ENCODE peak calls at places on chromosomes 16 and 17, in seven cellular contexts. K, U, T, R, O, M and C are unnamed samples.

GRCh38 chr17:58870747-58871146 is 115.1 kb downstream of the PPM1E start:
- DNase-seq in R (no peak), O (peak; percentile 11), K (no peak), T (no peak), M (no peak), U (no peak), C (no peak)

GRCh38 chr17:19381741-19382444 is 3.6 kb downstream of the MAPK7 start:
- DNase-seq in T (no peak), R (no peak), K (no peak), M (no peak), O (no peak), U (no peak), C (no peak)

GRCh38 chr17:21278304-21279197 is 6.0 kb upstream of the MAP2K3 start:
- DNase-seq in O (no peak), U (peak; percentile 87), T (no peak), K (no peak), M (no peak), R (peak; percentile 80), C (peak; percentile 60)

GRCh38 chr17:44899074-44899782 is at the start of gene EFTUD2:
- DNase-seq in U (peak; percentile 92), O (peak; percentile 93), M (peak; percentile 93), K (peak; percentile 95), R (peak; percentile 93), T (peak; percentile 85), C (peak; percentile 90)

GRCh38 chr17:71163121-71163812 is 957.6 kb upstream of the SOX9 start:
- DNase-seq in O (no peak), K (no peak), R (no peak), M (no peak), U (peak; percentile 77), T (no peak), C (no peak)

GRCh38 chr17:75183999-75184884 is 1.5 kb upstream of the SUMO2 start:
- DNase-seq in T (no peak), M (no peak), R (no peak), K (no peak), O (no peak), U (no peak), C (no peak)

GRCh38 chr17:56925088-56925487 is 11.2 kb upstream of the TRIM25 start:
- DNase-seq in R (no peak), M (no peak), O (no peak), U (no peak), K (no peak), T (no peak), C (no peak)

GRCh38 chr17:30095507-30096244 is 20.9 kb upstream of the NSRP1 start:
- DNase-seq in O (peak; percentile 76), M (peak; percentile 76), T (peak; percentile 64), K (peak; percentile 25), R (no peak), U (no peak), C (no peak)

GRCh38 chr17:67628580-67629013 is 89.1 kb upstream of the NOL11 start:
- DNase-seq in O (peak; percentile 55), M (no peak), K (no peak), U (peak; percentile 51), T (peak; percentile 70), R (no peak), C (no peak)

GRCh38 chr17:72139213-72139612 is 18.4 kb downstream of the SOX9 start:
- DNase-seq in U (no peak), K (no peak), M (no peak), R (no peak), O (no peak), T (no peak), C (no peak)

GRCh38 chr17:74282587-74283370 is 8.7 kb downstream of the DNAI2 start:
- DNase-seq in U (no peak), T (peak; percentile 45), O (no peak), R (no peak), M (no peak), K (peak; percentile 54), C (no peak)

GRCh38 chr16:54284319-54284930 is 2.2 kb downstream of the IRX3 start:
- DNase-seq in T (no peak), K (no peak), M (no peak), U (peak; percentile 58), O (peak; percentile 53), R (peak; percentile 15), C (no peak)

DNA sequence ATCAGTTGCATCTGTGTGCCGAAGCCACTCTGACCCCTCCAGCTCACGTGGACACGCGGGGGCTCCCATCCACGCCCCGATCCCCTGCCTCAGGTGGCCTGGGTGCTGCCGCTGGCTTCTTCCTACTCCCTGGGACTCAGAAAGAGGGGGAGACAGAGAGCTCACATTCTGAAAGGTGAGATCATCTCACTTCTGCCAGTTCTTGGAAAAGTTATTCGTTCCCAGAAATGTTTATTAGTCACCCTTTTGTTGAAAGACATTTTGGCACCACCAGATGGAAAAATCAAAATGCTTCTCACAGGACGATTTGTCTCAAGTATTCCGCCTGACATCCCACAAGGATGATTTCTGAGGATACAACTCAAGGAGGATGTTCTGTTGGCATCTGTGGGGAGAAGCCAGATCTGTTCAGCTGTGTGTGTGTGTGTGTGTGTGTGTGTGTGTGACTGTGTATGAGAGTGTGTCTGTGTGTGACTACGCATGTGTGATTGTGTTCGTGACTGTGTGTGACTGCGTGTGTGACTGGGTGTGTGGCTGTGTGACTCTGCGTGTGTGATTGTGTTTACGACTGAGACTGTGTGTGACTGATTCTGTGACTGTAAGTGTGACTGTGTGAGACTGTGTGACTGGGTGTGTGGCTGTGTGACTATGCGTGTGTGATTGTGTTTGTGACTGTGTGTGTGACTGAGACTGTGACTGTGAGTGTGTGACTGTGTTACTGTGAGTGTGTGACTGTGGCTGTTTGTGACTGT is 207.3 kb downstream of the NTN1 start:
- DNase-seq in T (no peak), R (no peak), M (no peak), O (no peak), U (no peak), K (no peak), C (no peak)
- TF ChIP-seq POLR2AphosphoS5 in T (no peak), R (peak; percentile 77), M (no peak), O (no peak), U (peak; percentile 73), K (no peak), C (peak; percentile 21)

GRCh38 chr17:48283390-48283789 is 146.6 kb downstream of the SKAP1 start:
- DNase-seq in K (no peak), M (no peak), T (no peak), R (no peak), U (no peak), O (no peak), C (no peak)

GRCh38 chr17:48278755-48279491 is 151.1 kb downstream of the SKAP1 start:
- DNase-seq in K (no peak), U (no peak), M (no peak), O (no peak), T (no peak), R (peak; percentile 16), C (no peak)

GRCh38 chr17:48282303-48282702 is 147.7 kb downstream of the SKAP1 start:
- DNase-seq in U (no peak), T (no peak), O (no peak), M (no peak), R (no peak), K (no peak), C (no peak)

DNA sequence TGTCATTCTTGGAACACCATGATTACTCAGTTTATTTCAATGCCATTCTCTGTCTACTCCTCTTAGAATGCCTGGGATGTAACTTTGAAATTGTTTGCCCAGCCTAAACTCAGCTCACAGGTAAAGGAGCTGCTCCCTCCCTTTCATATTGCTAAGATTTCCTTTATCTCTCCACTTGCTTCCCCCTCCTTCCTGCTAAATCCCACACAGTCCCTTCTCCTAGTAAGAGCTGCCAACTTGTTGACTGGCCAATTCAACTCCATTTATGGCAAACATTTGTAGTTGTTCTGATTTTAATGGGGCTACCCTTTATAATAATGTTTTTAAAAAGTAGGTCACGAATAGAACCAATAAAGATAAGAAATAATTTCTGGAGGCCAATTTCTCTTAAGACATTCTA is 146.1 kb downstream of the SKAP1 start:
- DNase-seq in U (no peak), K (no peak), M (no peak), R (no peak), O (no peak), T (no peak), C (no peak)
- H3K4me1 ChIP-seq in U (no peaks in the 10 kb centered on the region), K (no peaks in the 10 kb centered on the region), M (no peaks in the 10 kb centered on the region), R (peaks cover 7% of the 10 kb centered on the region), O (no peaks in the 10 kb centered on the region), T (no peaks in the 10 kb centered on the region), C (no peaks in the 10 kb centered on the region)

GRCh38 chr17:82270651-82271050 is 2.8 kb downstream of the CSNK1D start:
- DNase-seq in U (no peak), O (no peak), M (no peak), T (no peak), R (no peak), K (no peak), C (no peak)

GRCh38 chr17:82273327-82274133 is at the start of gene CSNK1D:
- DNase-seq in R (peak; percentile 95), U (peak; percentile 96), O (peak; percentile 94), T (peak; percentile 85), K (peak; percentile 95), M (peak; percentile 92), C (peak; percentile 90)

GRCh38 chr17:82274134-82275020 is 877 bp upstream of the CSNK1D start:
- DNase-seq in O (no peak), U (no peak), R (no peak), K (no peak), T (no peak), M (no peak), C (no peak)

GRCh38 chr17:82271401-82271800 is 2.1 kb downstream of the CSNK1D start:
- DNase-seq in T (no peak), O (no peak), M (no peak), K (no peak), R (no peak), U (no peak), C (no peak)

GRCh38 chr17:82272495-82273326 is 789 bp downstream of the CSNK1D start:
- DNase-seq in K (peak; percentile 93), T (no peak), R (peak; percentile 58), U (no peak), O (peak; percentile 48), M (no peak), C (no peak)
- TF ChIP-seq POLR2AphosphoS5 in K (no peak), T (peak; percentile 23), R (peak; percentile 7), U (no peak), O (no peak), M (peak; percentile 2), C (no peak)

GRCh38 chr17:1486802-1487695 is 5.4 kb downstream of the MYO1C start:
- DNase-seq in M (peak; percentile 76), T (no peak), U (peak; percentile 90), K (peak; percentile 26), O (peak; percentile 80), R (peak; percentile 95), C (peak; percentile 94)
- H3K4me1 ChIP-seq in M (peaks cover 25% of the 10 kb centered on the region), T (peaks cover 45% of the 10 kb centered on the region), U (peaks cover 85% of the 10 kb centered on the region), K (peaks cover 79% of the 10 kb centered on the region), O (peaks cover 19% of the 10 kb centered on the region), R (peaks cover 56% of the 10 kb centered on the region), C (peaks cover 14% of the 10 kb centered on the region)

DNA sequence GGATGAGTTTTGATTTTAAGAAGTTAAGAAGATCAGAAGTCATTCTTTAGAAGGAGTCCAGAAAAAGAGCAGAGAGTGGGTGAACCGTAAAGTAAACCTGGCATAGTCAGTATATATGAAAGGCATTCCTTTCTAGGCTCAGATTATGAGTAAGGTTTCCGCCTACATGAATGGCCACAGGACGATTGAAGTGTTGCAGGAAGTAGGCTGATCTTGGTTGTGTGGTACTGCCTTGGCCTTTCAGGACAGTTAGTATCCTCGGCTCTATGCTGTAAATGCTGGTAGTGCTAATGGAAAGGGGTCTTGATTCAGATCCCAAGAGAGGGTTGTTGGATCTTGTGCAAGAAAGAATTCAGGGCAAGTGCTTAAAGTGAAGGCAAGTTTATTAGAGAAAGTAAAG is 164.5 kb downstream of the SNX29 start:
- DNase-seq in M (no peak), T (no peak), R (no peak), U (no peak), K (no peak), O (no peak), C (no peak)
- TF ChIP-seq POLR2AphosphoS5 in M (no peak), T (no peak), R (no peak), U (no peak), K (no peak), O (no peak), C (no peak)